ENCODE peak calls at places on chromosomes 13 and 19, in eight cellular contexts. Q is natural killer cell, D is endothelial cell of umbilical vein, O is body of pancreas, N is GM13977, Z is A549, A is dorsolateral prefrontal cortex, M is endothelial cell. H is an unnamed sample.

GRCh38 chr19:18020212-18021067 is 12.5 kb downstream of the ARRDC2 start:
- DNase-seq in Q (no peak), O (peak), M (no peak), N (no peak), Z (no peak), D (peak), A (peak), H (no peak)

GRCh38 chr19:32165176-32165575 is 180.2 kb upstream of the ZNF507 start:
- DNase-seq in Z (no peak), N (no peak), A (no peak), O (no peak), Q (no peak), D (no peak), M (no peak), H (no peak)

GRCh38 chr13:97502192-97502591 is 68.2 kb downstream of the RAP2A start:
- DNase-seq in Q (no peak), O (no peak), A (peak), Z (no peak), D (no peak), M (no peak), N (no peak), H (no peak)

GRCh38 chr13:75492389-75492788 is 10.4 kb upstream of the TBC1D4 start:
- DNase-seq in N (no peak), M (no peak), D (no peak), Q (no peak), A (no peak), Z (no peak), O (no peak), H (no peak)

GRCh38 chr19:16849168-16849567 is 20.0 kb downstream of the SIN3B start:
- DNase-seq in D (no peak), M (no peak), N (no peak), O (no peak), A (no peak), Q (no peak), Z (no peak), H (no peak)

GRCh38 chr19:48006762-48007161 is 12.3 kb downstream of the ELSPBP1 start:
- DNase-seq in O (no peak), A (no peak), Z (peak), N (no peak), M (no peak), D (no peak), Q (no peak), H (no peak)

GRCh38 chr13:44263920-44264610 is 109.6 kb upstream of the SERP2 start:
- DNase-seq in A (no peak), D (no peak), M (no peak), Z (no peak), Q (no peak), O (no peak), N (no peak), H (no peak)

GRCh38 chr13:18959996-18960395 is 221.6 kb downstream of the TUBA3C start:
- DNase-seq in Z (no peak), D (no peak), N (no peak), Q (no peak), A (no peak), O (no peak), M (no peak), H (no peak)

GRCh38 chr13:20441879-20442278 is 83.8 kb downstream of the CRYL1 start:
- DNase-seq in Z (no peak), M (no peak), N (peak), Q (no peak), A (no peak), D (no peak), O (no peak), H (no peak)

GRCh38 chr19:16661480-16662034 is 618 bp downstream of the TMEM38A start:
- DNase-seq in A (peak), Z (no peak), O (peak), Q (peak), M (no peak), N (peak), D (no peak), H (peak)

GRCh38 chr19:10389863-10390262 is 9.5 kb upstream of the TYK2 start:
- DNase-seq in M (no peak), Z (no peak), N (no peak), Q (no peak), D (no peak), A (no peak), O (no peak), H (no peak)

GRCh38 chr13:25652764-25653163 is 281.0 kb downstream of the ATP8A2 start:
- DNase-seq in Z (no peak), A (no peak), D (no peak), M (no peak), O (no peak), N (no peak), Q (no peak), H (no peak)

GRCh38 chr19:18063463-18063862 is 23.3 kb downstream of the IL12RB1 start:
- DNase-seq in M (peak), D (no peak), N (no peak), A (no peak), Z (no peak), O (no peak), Q (no peak), H (peak)

GRCh38 chr19:42297034-42297433 is 4.9 kb upstream of the PRR19 start:
- DNase-seq in Z (no peak), D (no peak), O (no peak), M (no peak), A (no peak), Q (no peak), N (no peak), H (no peak)

GRCh38 chr19:42066075-42066754 is 3.8 kb downstream of the GRIK5 start:
- DNase-seq in Q (no peak), A (peak), M (no peak), O (no peak), N (no peak), Z (no peak), D (no peak), H (no peak)

GRCh38 chr13:33678906-33679657 is 138.9 kb upstream of the RFC3 start:
- DNase-seq in O (peak), M (no peak), Z (peak), D (peak), A (no peak), N (peak), Q (no peak), H (no peak)

GRCh38 chr13:32413284-32413683 is 14.6 kb downstream of the N4BP2L1 start:
- DNase-seq in D (no peak), Q (no peak), O (no peak), N (no peak), A (no peak), Z (no peak), M (no peak), H (no peak)

GRCh38 chr19:5150902-5151741 is 182.2 kb downstream of the KDM4B start:
- DNase-seq in Q (no peak), M (no peak), N (no peak), Z (no peak), D (no peak), A (no peak), O (no peak), H (no peak)

GRCh38 chr19:53917356-53917755 is 8.3 kb downstream of the CACNG7 start:
- DNase-seq in Z (no peak), Q (no peak), N (no peak), A (no peak), O (no peak), D (no peak), M (no peak), H (no peak)

GRCh38 chr19:13149628-13150186 is 468 bp downstream of the STX10 start:
- DNase-seq in Q (peak), M (peak), D (peak), A (peak), O (peak), Z (no peak), N (no peak), H (peak)

GRCh38 chr19:912181-913079 is 589 bp downstream of the R3HDM4 start:
- DNase-seq in Q (no peak), N (no peak), Z (no peak), A (no peak), D (no peak), M (no peak), O (no peak), H (no peak)

GRCh38 chr19:40605201-40605971 is 4.2 kb downstream of the LTBP4 start:
- DNase-seq in Z (peak), N (peak), O (peak), Q (peak), A (peak), D (no peak), M (peak), H (no peak)

DNA sequence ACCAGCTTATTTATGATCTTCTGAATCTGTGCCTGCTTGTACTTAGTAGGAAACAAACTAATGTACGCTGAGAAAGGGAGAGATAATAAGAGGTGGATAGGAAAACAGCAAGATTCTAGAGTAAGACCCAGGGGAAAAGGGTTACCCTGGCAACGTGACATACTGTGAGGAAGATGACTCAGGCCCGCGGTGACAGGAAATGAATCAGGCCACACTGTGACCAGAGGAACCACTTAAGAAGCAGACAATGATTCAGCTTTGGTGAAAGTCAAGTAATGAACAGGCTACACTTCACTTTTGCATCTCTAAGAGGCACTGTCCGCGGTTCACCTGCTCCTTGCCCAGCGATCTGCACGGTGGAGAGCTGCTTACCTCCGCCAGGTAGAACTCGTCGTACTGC is 158.2 kb downstream of the NALCN start:
- DNase-seq in A (no peak), O (no peak), Q (no peak), D (peak), Z (peak), N (peak), M (no peak), H (no peak)
- TF ChIP-seq CTCF in A (no peak), O (no peak), Q (no peak), D (no peak), Z (no peak), N (no peak), M (no peak), H (no peak)

GRCh38 chr13:46297338-46297737 is 85.6 kb downstream of the LRRC63 start:
- DNase-seq in N (no peak), O (no peak), D (peak), A (no peak), Q (no peak), M (no peak), Z (no peak), H (no peak)

GRCh38 chr13:46295531-46296464 is 84.1 kb downstream of the LRRC63 start:
- DNase-seq in Z (no peak), N (peak), D (peak), O (no peak), A (no peak), Q (peak), M (no peak), H (no peak)

GRCh38 chr13:46296465-46296822 is 84.7 kb downstream of the LRRC63 start:
- DNase-seq in Z (no peak), Q (no peak), O (no peak), M (no peak), N (no peak), A (no peak), D (no peak), H (no peak)

DNA sequence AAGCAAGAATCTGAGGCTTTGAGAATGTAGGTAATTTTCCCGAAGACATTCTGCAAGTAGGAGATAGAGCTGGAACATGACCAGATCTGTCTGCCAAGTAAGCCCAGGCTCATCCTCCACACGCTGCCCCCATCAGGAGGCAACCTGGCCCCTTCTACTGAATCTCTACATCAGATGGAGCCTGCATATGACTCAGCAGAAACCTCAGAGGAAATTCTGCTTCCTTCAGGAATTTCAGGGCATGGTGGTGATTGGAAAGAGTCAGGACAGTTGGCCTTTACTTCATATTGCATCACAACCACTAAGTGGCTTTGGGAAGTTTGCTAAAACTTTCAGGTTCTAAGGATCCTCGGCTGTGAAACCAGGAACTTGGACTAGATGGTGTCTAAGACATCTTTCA is 85.2 kb downstream of the LRRC63 start:
- DNase-seq in Q (no peak), Z (no peak), N (no peak), M (no peak), D (peak), A (no peak), O (no peak), H (no peak)
- TF ChIP-seq CTCF in Q (no peak), Z (no peak), N (no peak), M (no peak), D (no peak), A (no peak), O (no peak), H (no peak)

GRCh38 chr13:76663941-76664340 is 222.3 kb downstream of the KCTD12 start:
- DNase-seq in O (no peak), Q (no peak), D (no peak), M (no peak), N (no peak), A (no peak), Z (no peak), H (no peak)
- TF ChIP-seq CTCF in O (no peak), Q (no peak), D (no peak), M (no peak), N (no peak), A (no peak), Z (no peak), H (no peak)

GRCh38 chr19:19137556-19138109 is 645 bp downstream of the TMEM161A start:
- DNase-seq in O (peak), Z (no peak), N (no peak), Q (no peak), M (no peak), D (no peak), A (no peak), H (no peak)

GRCh38 chr19:19138110-19138981 is at the start of gene TMEM161A:
- DNase-seq in A (peak), D (peak), N (peak), O (peak), Q (peak), M (peak), Z (peak), H (peak)

GRCh38 chr19:19140476-19140875 is 2.2 kb upstream of the TMEM161A start:
- DNase-seq in Q (no peak), N (no peak), D (no peak), O (no peak), Z (no peak), M (no peak), A (no peak), H (no peak)

GRCh38 chr19:19142347-19142746 is 4.1 kb upstream of the TMEM161A start:
- DNase-seq in A (no peak), Q (no peak), D (no peak), O (no peak), Z (no peak), N (no peak), M (no peak), H (no peak)

DNA sequence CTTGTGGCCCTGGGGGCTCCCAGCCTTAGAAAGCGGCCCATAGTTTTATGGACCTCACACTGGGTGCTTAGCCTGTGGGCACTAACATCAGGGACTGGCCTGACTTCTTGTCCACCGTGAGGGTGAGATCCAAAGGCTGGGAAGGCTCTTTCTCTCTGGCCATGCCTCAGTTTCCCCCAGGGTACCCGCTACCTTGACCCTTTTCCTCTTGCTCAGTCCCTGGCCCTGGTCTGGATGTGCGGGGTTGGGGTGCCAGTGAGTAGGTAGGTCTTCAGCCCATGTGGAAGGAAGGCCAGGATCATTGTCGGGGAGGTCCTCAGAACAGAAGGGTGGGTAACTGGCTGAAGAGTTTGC is 1.6 kb upstream of the TMEM161A start:
- DNase-seq in Q (no peak), O (no peak), Z (no peak), A (no peak), D (no peak), N (no peak), M (no peak), H (no peak)
- TF ChIP-seq CTCF in Q (peak), O (no peak), Z (no peak), A (no peak), D (no peak), N (no peak), M (no peak), H (no peak)

DNA sequence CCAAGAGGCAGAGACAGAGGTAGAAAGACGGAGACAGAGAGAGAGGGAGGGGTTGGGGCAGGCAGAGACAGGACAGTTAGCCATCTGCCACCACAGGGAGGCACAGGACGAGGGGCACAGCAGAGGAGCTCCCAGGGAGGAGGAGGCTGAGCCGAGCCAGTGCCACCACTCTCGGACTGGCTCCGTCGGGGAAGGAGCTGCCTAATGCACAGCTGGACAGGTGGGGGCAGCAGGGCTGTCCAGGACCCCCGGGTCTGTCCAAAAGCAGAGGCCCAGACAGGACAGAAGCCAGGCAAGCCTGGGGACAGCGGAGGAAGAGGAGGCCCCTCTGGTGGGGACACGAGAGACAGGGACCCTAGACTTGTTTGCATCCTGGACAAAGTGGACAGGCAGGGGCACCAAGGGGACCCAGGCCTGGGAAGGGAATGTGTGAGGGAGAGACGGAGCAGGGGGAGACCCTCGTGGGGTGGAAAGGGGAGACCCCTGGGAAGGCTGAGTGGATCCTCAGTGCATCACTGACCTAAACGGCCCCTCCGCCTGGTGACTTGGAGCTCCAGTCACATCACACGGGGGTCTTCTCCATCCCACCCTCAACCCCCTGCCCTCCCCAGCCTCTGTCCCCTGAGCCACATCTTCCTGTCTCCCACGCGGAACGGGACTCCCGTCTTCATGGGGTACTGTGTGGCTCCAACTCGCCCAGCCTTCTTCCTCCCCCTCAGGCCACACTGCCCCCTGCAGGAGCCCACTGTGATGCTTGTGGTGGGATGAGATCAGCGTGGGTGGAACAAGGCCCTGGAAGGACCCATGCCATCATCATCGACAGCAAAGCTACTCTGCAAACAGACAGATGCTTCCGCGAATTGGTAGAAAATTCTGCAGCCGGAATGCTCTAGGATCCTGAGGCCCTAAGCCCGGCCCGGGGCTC is 889 bp downstream of the F10 start:
- DNase-seq in N (no peak), Q (no peak), A (no peak), M (peak), O (no peak), D (no peak), Z (no peak), H (no peak)
- TF ChIP-seq CTCF in N (peak), Q (no peak), A (no peak), M (no peak), O (no peak), D (peak), Z (peak), H (peak)

DNA sequence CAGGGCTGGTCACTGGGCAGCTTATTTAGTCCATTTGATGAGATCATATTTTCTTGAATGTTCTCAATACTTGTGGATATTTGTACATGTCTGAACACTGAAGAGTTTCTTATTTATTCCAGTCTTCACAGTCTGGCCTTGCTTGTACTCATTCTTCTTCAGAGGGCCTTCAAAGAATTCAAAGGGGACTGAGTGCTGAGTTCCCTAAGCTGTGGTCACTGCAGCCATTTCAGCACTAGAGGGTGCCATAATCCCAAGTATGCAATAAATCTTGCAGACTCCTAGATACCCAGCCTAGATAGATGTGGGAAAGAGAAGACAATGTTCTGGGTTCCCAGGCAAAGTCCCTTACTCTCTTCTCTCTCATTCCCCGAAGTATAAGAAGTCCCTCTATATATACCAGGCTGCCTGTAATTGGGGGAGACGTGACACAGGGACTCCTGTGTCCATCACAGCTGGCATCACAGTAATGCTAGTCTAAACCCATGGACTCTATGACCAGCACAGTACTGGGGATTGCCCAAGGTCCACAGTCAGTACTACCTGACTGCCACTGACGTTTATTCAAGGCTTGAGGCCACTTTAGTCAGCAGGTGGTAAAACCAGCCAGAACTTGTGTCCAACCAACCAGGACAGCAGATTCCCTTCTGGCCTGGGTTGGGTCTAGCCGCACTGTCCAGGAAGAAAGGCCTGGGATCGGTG is 8.9 kb upstream of the VN1R1 start:
- DNase-seq in Q (no peak), N (peak), O (no peak), Z (peak), A (no peak), D (peak), M (peak), H (no peak)
- TF ChIP-seq CTCF in Q (peak), N (peak), O (no peak), Z (peak), A (no peak), D (peak), M (no peak), H (no peak)

GRCh38 chr19:29233591-29233990 is 20.6 kb upstream of the UQCRFS1 start:
- DNase-seq in A (no peak), Z (no peak), D (no peak), O (no peak), N (no peak), Q (no peak), M (no peak), H (no peak)
- TF ChIP-seq CTCF in A (no peak), Z (no peak), D (no peak), O (no peak), N (no peak), Q (no peak), M (no peak), H (no peak)

GRCh38 chr19:43660301-43660700 is 9.7 kb downstream of the PLAUR start:
- DNase-seq in Q (no peak), N (no peak), D (no peak), M (no peak), Z (no peak), O (no peak), A (no peak), H (no peak)

GRCh38 chr19:43658001-43658400 is 12.0 kb downstream of the PLAUR start:
- DNase-seq in D (no peak), A (no peak), N (no peak), M (no peak), Q (no peak), O (no peak), Z (no peak), H (no peak)

GRCh38 chr19:43664008-43664407 is 6.0 kb downstream of the PLAUR start:
- DNase-seq in N (no peak), M (no peak), O (no peak), D (peak), Z (no peak), A (no peak), Q (no peak), H (no peak)

GRCh38 chr19:43667524-43668405 is 2.2 kb downstream of the PLAUR start:
- DNase-seq in O (no peak), D (no peak), Z (no peak), N (no peak), M (peak), Q (no peak), A (peak), H (peak)

DNA sequence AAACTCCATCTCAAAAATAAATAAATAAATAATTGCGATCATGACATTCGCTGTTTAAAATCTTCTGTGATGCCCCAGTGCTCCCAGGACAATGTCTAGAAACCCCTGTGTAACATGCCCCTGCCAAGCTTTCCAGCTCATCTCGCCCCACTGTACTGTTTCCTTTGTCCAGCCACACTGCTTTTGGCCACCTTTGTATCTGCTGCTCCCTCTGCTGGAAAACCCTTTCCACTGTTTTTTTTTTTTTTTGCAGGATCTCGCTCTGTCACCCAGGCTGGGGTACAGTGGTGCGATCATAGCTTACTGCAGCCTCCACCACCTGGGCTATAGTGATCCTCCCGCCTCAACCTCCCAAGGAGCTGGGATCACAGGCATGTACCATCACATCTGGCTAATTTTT is 7.5 kb downstream of the PLAUR start:
- DNase-seq in Q (no peak), Z (no peak), A (no peak), O (no peak), M (no peak), D (no peak), N (no peak), H (no peak)
- TF ChIP-seq CTCF in Q (no peak), Z (peak), A (peak), O (no peak), M (peak), D (peak), N (no peak), H (peak)